ENCODE peak calls at places on chromosome 17, in nine cellular contexts. One of them, this sample, is unnamed.

GRCh38 chr17:17345686-17346427 is 42.7 kb downstream of the NT5M start:
- DNase-seq in CD4-positive, alpha-beta memory T cell: no peak
- DNase-seq in substantia nigra: no peak
- DNase-seq in foreskin melanocyte: no peak
- DNase-seq in cardiac fibroblast: no peak
- DNase-seq in transverse colon: no peak
- DNase-seq in activated CD4-positive, alpha-beta T cell treated with anti-CD3 and anti-CD28 coated beads for 4 hours: no peak
- DNase-seq in central memory CD8-positive, alpha-beta T cell: no peak
- DNase-seq in effector CD4-positive, alpha-beta T cell: no peak
- DNase-seq in this sample: no peak

GRCh38 chr17:83200231-83200699 is 120.9 kb downstream of the METRNL start:
- DNase-seq in CD4-positive, alpha-beta memory T cell: peak
- DNase-seq in substantia nigra: no peak
- DNase-seq in foreskin melanocyte: no peak
- DNase-seq in cardiac fibroblast: no peak
- DNase-seq in transverse colon: peak
- DNase-seq in activated CD4-positive, alpha-beta T cell treated with anti-CD3 and anti-CD28 coated beads for 4 hours: peak
- DNase-seq in central memory CD8-positive, alpha-beta T cell: peak
- DNase-seq in effector CD4-positive, alpha-beta T cell: peak
- DNase-seq in this sample: no peak

GRCh38 chr17:58282442-58282841 is 1.7 kb upstream of the MPO start:
- DNase-seq in CD4-positive, alpha-beta memory T cell: no peak
- DNase-seq in substantia nigra: no peak
- DNase-seq in foreskin melanocyte: no peak
- DNase-seq in cardiac fibroblast: no peak
- DNase-seq in transverse colon: no peak
- DNase-seq in activated CD4-positive, alpha-beta T cell treated with anti-CD3 and anti-CD28 coated beads for 4 hours: no peak
- DNase-seq in central memory CD8-positive, alpha-beta T cell: no peak
- DNase-seq in effector CD4-positive, alpha-beta T cell: no peak
- DNase-seq in this sample: no peak

GRCh38 chr17:10772425-10773380 is 31.2 kb downstream of the TMEM238L start:
- DNase-seq in CD4-positive, alpha-beta memory T cell: no peak
- DNase-seq in substantia nigra: no peak
- DNase-seq in foreskin melanocyte: peak
- DNase-seq in cardiac fibroblast: no peak
- DNase-seq in transverse colon: peak
- DNase-seq in activated CD4-positive, alpha-beta T cell treated with anti-CD3 and anti-CD28 coated beads for 4 hours: no peak
- DNase-seq in central memory CD8-positive, alpha-beta T cell: no peak
- DNase-seq in effector CD4-positive, alpha-beta T cell: no peak
- DNase-seq in this sample: peak

GRCh38 chr17:28306954-28307401 is 12.0 kb upstream of the TMEM97 start:
- DNase-seq in CD4-positive, alpha-beta memory T cell: no peak
- DNase-seq in substantia nigra: no peak
- DNase-seq in foreskin melanocyte: no peak
- DNase-seq in cardiac fibroblast: no peak
- DNase-seq in transverse colon: no peak
- DNase-seq in activated CD4-positive, alpha-beta T cell treated with anti-CD3 and anti-CD28 coated beads for 4 hours: no peak
- DNase-seq in central memory CD8-positive, alpha-beta T cell: no peak
- DNase-seq in effector CD4-positive, alpha-beta T cell: no peak
- DNase-seq in this sample: no peak

GRCh38 chr17:48470388-48471034 is 40.5 kb upstream of the SKAP1 start:
- DNase-seq in CD4-positive, alpha-beta memory T cell: no peak
- DNase-seq in substantia nigra: no peak
- DNase-seq in foreskin melanocyte: no peak
- DNase-seq in cardiac fibroblast: peak
- DNase-seq in transverse colon: no peak
- DNase-seq in activated CD4-positive, alpha-beta T cell treated with anti-CD3 and anti-CD28 coated beads for 4 hours: no peak
- DNase-seq in central memory CD8-positive, alpha-beta T cell: no peak
- DNase-seq in effector CD4-positive, alpha-beta T cell: no peak
- DNase-seq in this sample: no peak

GRCh38 chr17:5127910-5128309 is 12.1 kb downstream of the USP6 start:
- DNase-seq in CD4-positive, alpha-beta memory T cell: no peak
- DNase-seq in substantia nigra: no peak
- DNase-seq in foreskin melanocyte: no peak
- DNase-seq in cardiac fibroblast: no peak
- DNase-seq in transverse colon: no peak
- DNase-seq in activated CD4-positive, alpha-beta T cell treated with anti-CD3 and anti-CD28 coated beads for 4 hours: no peak
- DNase-seq in central memory CD8-positive, alpha-beta T cell: no peak
- DNase-seq in effector CD4-positive, alpha-beta T cell: no peak
- DNase-seq in this sample: no peak

GRCh38 chr17:65027305-65027704 is 29.2 kb downstream of the GNA13 start:
- DNase-seq in CD4-positive, alpha-beta memory T cell: peak
- DNase-seq in substantia nigra: no peak
- DNase-seq in foreskin melanocyte: no peak
- DNase-seq in cardiac fibroblast: peak
- DNase-seq in transverse colon: no peak
- DNase-seq in activated CD4-positive, alpha-beta T cell treated with anti-CD3 and anti-CD28 coated beads for 4 hours: peak
- DNase-seq in central memory CD8-positive, alpha-beta T cell: no peak
- DNase-seq in effector CD4-positive, alpha-beta T cell: peak
- DNase-seq in this sample: peak

GRCh38 chr17:29677139-29677834 is 54.6 kb upstream of the CORO6 start:
- DNase-seq in CD4-positive, alpha-beta memory T cell: no peak
- DNase-seq in substantia nigra: peak
- DNase-seq in foreskin melanocyte: no peak
- DNase-seq in cardiac fibroblast: peak
- DNase-seq in transverse colon: no peak
- DNase-seq in activated CD4-positive, alpha-beta T cell treated with anti-CD3 and anti-CD28 coated beads for 4 hours: no peak
- DNase-seq in central memory CD8-positive, alpha-beta T cell: no peak
- DNase-seq in effector CD4-positive, alpha-beta T cell: no peak
- DNase-seq in this sample: no peak

GRCh38 chr17:74369221-74369620 is 1.9 kb downstream of the GPR142 start:
- DNase-seq in CD4-positive, alpha-beta memory T cell: peak
- DNase-seq in substantia nigra: no peak
- DNase-seq in foreskin melanocyte: no peak
- DNase-seq in cardiac fibroblast: no peak
- DNase-seq in transverse colon: peak
- DNase-seq in activated CD4-positive, alpha-beta T cell treated with anti-CD3 and anti-CD28 coated beads for 4 hours: peak
- DNase-seq in central memory CD8-positive, alpha-beta T cell: no peak
- DNase-seq in effector CD4-positive, alpha-beta T cell: peak
- DNase-seq in this sample: peak

GRCh38 chr17:7403043-7403901 is 625 bp downstream of the TMEM256 start:
- DNase-seq in CD4-positive, alpha-beta memory T cell: no peak
- DNase-seq in substantia nigra: no peak
- DNase-seq in foreskin melanocyte: no peak
- DNase-seq in cardiac fibroblast: no peak
- DNase-seq in transverse colon: peak
- DNase-seq in activated CD4-positive, alpha-beta T cell treated with anti-CD3 and anti-CD28 coated beads for 4 hours: peak
- DNase-seq in central memory CD8-positive, alpha-beta T cell: no peak
- DNase-seq in effector CD4-positive, alpha-beta T cell: peak
- DNase-seq in this sample: no peak

GRCh38 chr17:64071111-64071510 is 50.7 kb upstream of the ICAM2 start:
- DNase-seq in CD4-positive, alpha-beta memory T cell: no peak
- DNase-seq in substantia nigra: no peak
- DNase-seq in foreskin melanocyte: no peak
- DNase-seq in cardiac fibroblast: no peak
- DNase-seq in transverse colon: no peak
- DNase-seq in activated CD4-positive, alpha-beta T cell treated with anti-CD3 and anti-CD28 coated beads for 4 hours: no peak
- DNase-seq in central memory CD8-positive, alpha-beta T cell: no peak
- DNase-seq in effector CD4-positive, alpha-beta T cell: no peak
- DNase-seq in this sample: no peak

GRCh38 chr17:77207689-77208216 is 67.0 kb downstream of the SEC14L1 start:
- DNase-seq in CD4-positive, alpha-beta memory T cell: no peak
- DNase-seq in substantia nigra: no peak
- DNase-seq in foreskin melanocyte: no peak
- DNase-seq in cardiac fibroblast: no peak
- DNase-seq in transverse colon: no peak
- DNase-seq in activated CD4-positive, alpha-beta T cell treated with anti-CD3 and anti-CD28 coated beads for 4 hours: no peak
- DNase-seq in central memory CD8-positive, alpha-beta T cell: no peak
- DNase-seq in effector CD4-positive, alpha-beta T cell: no peak
- DNase-seq in this sample: no peak

GRCh38 chr17:16872836-16873653 is 98.9 kb downstream of the TNFRSF13B start:
- DNase-seq in CD4-positive, alpha-beta memory T cell: peak
- DNase-seq in substantia nigra: no peak
- DNase-seq in foreskin melanocyte: no peak
- DNase-seq in cardiac fibroblast: peak
- DNase-seq in transverse colon: peak
- DNase-seq in activated CD4-positive, alpha-beta T cell treated with anti-CD3 and anti-CD28 coated beads for 4 hours: peak
- DNase-seq in central memory CD8-positive, alpha-beta T cell: no peak
- DNase-seq in effector CD4-positive, alpha-beta T cell: no peak
- DNase-seq in this sample: peak

GRCh38 chr17:52155301-52155700 is 3.2 kb downstream of the CA10 start:
- DNase-seq in CD4-positive, alpha-beta memory T cell: no peak
- DNase-seq in substantia nigra: no peak
- DNase-seq in foreskin melanocyte: no peak
- DNase-seq in cardiac fibroblast: no peak
- DNase-seq in transverse colon: no peak
- DNase-seq in activated CD4-positive, alpha-beta T cell treated with anti-CD3 and anti-CD28 coated beads for 4 hours: no peak
- DNase-seq in central memory CD8-positive, alpha-beta T cell: no peak
- DNase-seq in effector CD4-positive, alpha-beta T cell: no peak
- DNase-seq in this sample: no peak

GRCh38 chr17:67143318-67143717 is 99.0 kb downstream of the CACNG1 start:
- DNase-seq in CD4-positive, alpha-beta memory T cell: no peak
- DNase-seq in substantia nigra: no peak
- DNase-seq in foreskin melanocyte: no peak
- DNase-seq in cardiac fibroblast: no peak
- DNase-seq in transverse colon: no peak
- DNase-seq in activated CD4-positive, alpha-beta T cell treated with anti-CD3 and anti-CD28 coated beads for 4 hours: no peak
- DNase-seq in central memory CD8-positive, alpha-beta T cell: no peak
- DNase-seq in effector CD4-positive, alpha-beta T cell: no peak
- DNase-seq in this sample: no peak

GRCh38 chr17:4365628-4366311 is 705 bp downstream of the UBE2G1 start:
- DNase-seq in CD4-positive, alpha-beta memory T cell: no peak
- DNase-seq in substantia nigra: no peak
- DNase-seq in foreskin melanocyte: peak
- DNase-seq in cardiac fibroblast: peak
- DNase-seq in transverse colon: peak
- DNase-seq in activated CD4-positive, alpha-beta T cell treated with anti-CD3 and anti-CD28 coated beads for 4 hours: peak
- DNase-seq in central memory CD8-positive, alpha-beta T cell: no peak
- DNase-seq in effector CD4-positive, alpha-beta T cell: peak
- DNase-seq in this sample: peak

GRCh38 chr17:58565389-58566311 is 51.2 kb upstream of the MTMR4 start:
- DNase-seq in CD4-positive, alpha-beta memory T cell: no peak
- DNase-seq in substantia nigra: no peak
- DNase-seq in foreskin melanocyte: no peak
- DNase-seq in cardiac fibroblast: no peak
- DNase-seq in transverse colon: no peak
- DNase-seq in activated CD4-positive, alpha-beta T cell treated with anti-CD3 and anti-CD28 coated beads for 4 hours: no peak
- DNase-seq in central memory CD8-positive, alpha-beta T cell: no peak
- DNase-seq in effector CD4-positive, alpha-beta T cell: no peak
- DNase-seq in this sample: no peak

GRCh38 chr17:2946130-2946529 is 117.3 kb downstream of the OR1D5 start:
- DNase-seq in CD4-positive, alpha-beta memory T cell: no peak
- DNase-seq in substantia nigra: no peak
- DNase-seq in foreskin melanocyte: no peak
- DNase-seq in cardiac fibroblast: no peak
- DNase-seq in transverse colon: no peak
- DNase-seq in activated CD4-positive, alpha-beta T cell treated with anti-CD3 and anti-CD28 coated beads for 4 hours: no peak
- DNase-seq in central memory CD8-positive, alpha-beta T cell: no peak
- DNase-seq in effector CD4-positive, alpha-beta T cell: no peak
- DNase-seq in this sample: no peak

GRCh38 chr17:65559802-65560627 is 1.4 kb downstream of the AXIN2 start:
- DNase-seq in CD4-positive, alpha-beta memory T cell: peak
- DNase-seq in substantia nigra: no peak
- DNase-seq in foreskin melanocyte: no peak
- DNase-seq in cardiac fibroblast: peak
- DNase-seq in transverse colon: peak
- DNase-seq in activated CD4-positive, alpha-beta T cell treated with anti-CD3 and anti-CD28 coated beads for 4 hours: peak
- DNase-seq in central memory CD8-positive, alpha-beta T cell: no peak
- DNase-seq in effector CD4-positive, alpha-beta T cell: no peak
- DNase-seq in this sample: no peak

GRCh38 chr17:31609331-31609730 is 217.9 kb downstream of the RAB11FIP4 start:
- DNase-seq in CD4-positive, alpha-beta memory T cell: no peak
- DNase-seq in substantia nigra: no peak
- DNase-seq in foreskin melanocyte: no peak
- DNase-seq in cardiac fibroblast: no peak
- DNase-seq in transverse colon: no peak
- DNase-seq in activated CD4-positive, alpha-beta T cell treated with anti-CD3 and anti-CD28 coated beads for 4 hours: no peak
- DNase-seq in central memory CD8-positive, alpha-beta T cell: no peak
- DNase-seq in effector CD4-positive, alpha-beta T cell: no peak
- DNase-seq in this sample: no peak

GRCh38 chr17:60145006-60145935 is 4.5 kb upstream of the CA4 start:
- DNase-seq in CD4-positive, alpha-beta memory T cell: no peak
- DNase-seq in substantia nigra: no peak
- DNase-seq in foreskin melanocyte: no peak
- DNase-seq in cardiac fibroblast: no peak
- DNase-seq in transverse colon: no peak
- DNase-seq in activated CD4-positive, alpha-beta T cell treated with anti-CD3 and anti-CD28 coated beads for 4 hours: no peak
- DNase-seq in central memory CD8-positive, alpha-beta T cell: no peak
- DNase-seq in effector CD4-positive, alpha-beta T cell: no peak
- DNase-seq in this sample: no peak

GRCh38 chr17:42806249-42806648 is 7.6 kb downstream of the CNTD1 start:
- DNase-seq in CD4-positive, alpha-beta memory T cell: no peak
- DNase-seq in substantia nigra: no peak
- DNase-seq in foreskin melanocyte: no peak
- DNase-seq in cardiac fibroblast: no peak
- DNase-seq in transverse colon: no peak
- DNase-seq in activated CD4-positive, alpha-beta T cell treated with anti-CD3 and anti-CD28 coated beads for 4 hours: no peak
- DNase-seq in central memory CD8-positive, alpha-beta T cell: no peak
- DNase-seq in effector CD4-positive, alpha-beta T cell: no peak
- DNase-seq in this sample: no peak

GRCh38 chr17:39694593-39694992 is 5.3 kb upstream of the ERBB2 start:
- DNase-seq in CD4-positive, alpha-beta memory T cell: no peak
- DNase-seq in substantia nigra: no peak
- DNase-seq in foreskin melanocyte: no peak
- DNase-seq in cardiac fibroblast: no peak
- DNase-seq in transverse colon: no peak
- DNase-seq in activated CD4-positive, alpha-beta T cell treated with anti-CD3 and anti-CD28 coated beads for 4 hours: no peak
- DNase-seq in central memory CD8-positive, alpha-beta T cell: no peak
- DNase-seq in effector CD4-positive, alpha-beta T cell: no peak
- DNase-seq in this sample: no peak

GRCh38 chr17:59547131-59547915 is 18.1 kb upstream of the DHX40 start:
- DNase-seq in CD4-positive, alpha-beta memory T cell: no peak
- DNase-seq in substantia nigra: no peak
- DNase-seq in foreskin melanocyte: peak
- DNase-seq in cardiac fibroblast: peak
- DNase-seq in transverse colon: no peak
- DNase-seq in activated CD4-positive, alpha-beta T cell treated with anti-CD3 and anti-CD28 coated beads for 4 hours: no peak
- DNase-seq in central memory CD8-positive, alpha-beta T cell: no peak
- DNase-seq in effector CD4-positive, alpha-beta T cell: no peak
- DNase-seq in this sample: no peak

GRCh38 chr17:6908807-6909206 is 77.3 kb upstream of the TEKT1 start:
- DNase-seq in CD4-positive, alpha-beta memory T cell: no peak
- DNase-seq in substantia nigra: no peak
- DNase-seq in foreskin melanocyte: no peak
- DNase-seq in cardiac fibroblast: no peak
- DNase-seq in transverse colon: no peak
- DNase-seq in activated CD4-positive, alpha-beta T cell treated with anti-CD3 and anti-CD28 coated beads for 4 hours: no peak
- DNase-seq in central memory CD8-positive, alpha-beta T cell: no peak
- DNase-seq in effector CD4-positive, alpha-beta T cell: no peak
- DNase-seq in this sample: no peak

GRCh38 chr17:73546770-73547345 is 97.4 kb downstream of the SDK2 start:
- DNase-seq in CD4-positive, alpha-beta memory T cell: peak
- DNase-seq in substantia nigra: no peak
- DNase-seq in foreskin melanocyte: no peak
- DNase-seq in cardiac fibroblast: peak
- DNase-seq in transverse colon: peak
- DNase-seq in activated CD4-positive, alpha-beta T cell treated with anti-CD3 and anti-CD28 coated beads for 4 hours: no peak
- DNase-seq in central memory CD8-positive, alpha-beta T cell: no peak
- DNase-seq in effector CD4-positive, alpha-beta T cell: no peak
- DNase-seq in this sample: peak

GRCh38 chr17:42456223-42457106 is 2.2 kb upstream of the ATP6V0A1 start:
- DNase-seq in CD4-positive, alpha-beta memory T cell: peak
- DNase-seq in substantia nigra: peak
- DNase-seq in foreskin melanocyte: peak
- DNase-seq in cardiac fibroblast: peak
- DNase-seq in transverse colon: no peak
- DNase-seq in activated CD4-positive, alpha-beta T cell treated with anti-CD3 and anti-CD28 coated beads for 4 hours: peak
- DNase-seq in central memory CD8-positive, alpha-beta T cell: no peak
- DNase-seq in effector CD4-positive, alpha-beta T cell: no peak
- DNase-seq in this sample: peak

GRCh38 chr17:57766307-57766943 is 21.3 kb upstream of the CCDC182 start:
- DNase-seq in CD4-positive, alpha-beta memory T cell: no peak
- DNase-seq in substantia nigra: no peak
- DNase-seq in foreskin melanocyte: no peak
- DNase-seq in cardiac fibroblast: no peak
- DNase-seq in transverse colon: no peak
- DNase-seq in activated CD4-positive, alpha-beta T cell treated with anti-CD3 and anti-CD28 coated beads for 4 hours: no peak
- DNase-seq in central memory CD8-positive, alpha-beta T cell: no peak
- DNase-seq in effector CD4-positive, alpha-beta T cell: no peak
- DNase-seq in this sample: no peak

GRCh38 chr17:7307686-7308624 is 527 bp downstream of the EIF5A start:
- DNase-seq in CD4-positive, alpha-beta memory T cell: no peak
- DNase-seq in substantia nigra: no peak
- DNase-seq in foreskin melanocyte: no peak
- DNase-seq in cardiac fibroblast: peak
- DNase-seq in transverse colon: peak
- DNase-seq in activated CD4-positive, alpha-beta T cell treated with anti-CD3 and anti-CD28 coated beads for 4 hours: peak
- DNase-seq in central memory CD8-positive, alpha-beta T cell: no peak
- DNase-seq in effector CD4-positive, alpha-beta T cell: peak
- DNase-seq in this sample: no peak

GRCh38 chr17:4583206-4583605 is 1.1 kb upstream of the SMTNL2 start:
- DNase-seq in CD4-positive, alpha-beta memory T cell: no peak
- DNase-seq in substantia nigra: no peak
- DNase-seq in foreskin melanocyte: no peak
- DNase-seq in cardiac fibroblast: no peak
- DNase-seq in transverse colon: no peak
- DNase-seq in activated CD4-positive, alpha-beta T cell treated with anti-CD3 and anti-CD28 coated beads for 4 hours: no peak
- DNase-seq in central memory CD8-positive, alpha-beta T cell: no peak
- DNase-seq in effector CD4-positive, alpha-beta T cell: no peak
- DNase-seq in this sample: no peak